ENCODE peak calls at places on chromosomes 1 and 21, in six cellular contexts. One of them, this sample, is unnamed.
A peak's percentile ranks its signal among the peaks of the same experiment; 100 is the strongest.

GRCh38 chr1:188872376-188872775 is 1605.3 kb downstream of the BRINP3 start:
- DNase-seq in SK-N-SH: no peak
- DNase-seq in foreskin fibroblast: no peak
- DNase-seq in heart right ventricle: no peak
- DNase-seq in AG10803: no peak
- DNase-seq in testis: no peak
- DNase-seq in this sample: no peak

GRCh38 chr1:198780376-198780775 is 141.5 kb downstream of the PTPRC start:
- DNase-seq in SK-N-SH: no peak
- DNase-seq in foreskin fibroblast: peak; percentile 47
- DNase-seq in heart right ventricle: no peak
- DNase-seq in AG10803: no peak
- DNase-seq in testis: no peak
- DNase-seq in this sample: peak; percentile 28

GRCh38 chr1:20051218-20051829 is 18.7 kb upstream of the PLA2G5 start:
- DNase-seq in SK-N-SH: no peak
- DNase-seq in foreskin fibroblast: no peak
- DNase-seq in heart right ventricle: no peak
- DNase-seq in AG10803: no peak
- DNase-seq in testis: no peak
- DNase-seq in this sample: no peak

GRCh38 chr1:150362721-150363425 is 1.1 kb upstream of the RPRD2 start:
- DNase-seq in SK-N-SH: peak; percentile 16
- DNase-seq in foreskin fibroblast: no peak
- DNase-seq in heart right ventricle: no peak
- DNase-seq in AG10803: peak; percentile 13
- DNase-seq in testis: peak; percentile 41
- DNase-seq in this sample: no peak

GRCh38 chr1:219771039-219771438 is 157.3 kb downstream of the SLC30A10 start:
- DNase-seq in SK-N-SH: no peak
- DNase-seq in foreskin fibroblast: peak; percentile 97
- DNase-seq in heart right ventricle: no peak
- DNase-seq in AG10803: peak; percentile 80
- DNase-seq in testis: no peak
- DNase-seq in this sample: peak; percentile 87

GRCh38 chr1:116999596-116999995 is 2.0 kb upstream of the CD101 start:
- DNase-seq in SK-N-SH: no peak
- DNase-seq in foreskin fibroblast: no peak
- DNase-seq in heart right ventricle: no peak
- DNase-seq in AG10803: no peak
- DNase-seq in testis: no peak
- DNase-seq in this sample: no peak

GRCh38 chr1:67582625-67583461 is 102.2 kb upstream of the GADD45A start:
- DNase-seq in SK-N-SH: no peak
- DNase-seq in foreskin fibroblast: no peak
- DNase-seq in heart right ventricle: no peak
- DNase-seq in AG10803: peak; percentile 62
- DNase-seq in testis: no peak
- DNase-seq in this sample: no peak

GRCh38 chr1:38045431-38046332 is 911 bp downstream of the POU3F1 start:
- DNase-seq in SK-N-SH: peak; percentile 55
- DNase-seq in foreskin fibroblast: no peak
- DNase-seq in heart right ventricle: peak; percentile 31
- DNase-seq in AG10803: no peak
- DNase-seq in testis: peak; percentile 21
- DNase-seq in this sample: no peak

GRCh38 chr1:66043186-66043585 is 250.5 kb downstream of the PDE4B start:
- DNase-seq in SK-N-SH: no peak
- DNase-seq in foreskin fibroblast: no peak
- DNase-seq in heart right ventricle: no peak
- DNase-seq in AG10803: no peak
- DNase-seq in testis: no peak
- DNase-seq in this sample: no peak

GRCh38 chr21:21076051-21076450 is 77.8 kb downstream of the NCAM2 start:
- DNase-seq in SK-N-SH: no peak
- DNase-seq in foreskin fibroblast: no peak
- DNase-seq in heart right ventricle: no peak
- DNase-seq in AG10803: no peak
- DNase-seq in testis: no peak
- DNase-seq in this sample: no peak

GRCh38 chr21:45405819-45406762 is 1.1 kb downstream of the COL18A1 start:
- DNase-seq in SK-N-SH: peak; percentile 65
- DNase-seq in foreskin fibroblast: no peak
- DNase-seq in heart right ventricle: peak; percentile 40
- DNase-seq in AG10803: no peak
- DNase-seq in testis: peak; percentile 60
- DNase-seq in this sample: peak; percentile 53

DNA sequence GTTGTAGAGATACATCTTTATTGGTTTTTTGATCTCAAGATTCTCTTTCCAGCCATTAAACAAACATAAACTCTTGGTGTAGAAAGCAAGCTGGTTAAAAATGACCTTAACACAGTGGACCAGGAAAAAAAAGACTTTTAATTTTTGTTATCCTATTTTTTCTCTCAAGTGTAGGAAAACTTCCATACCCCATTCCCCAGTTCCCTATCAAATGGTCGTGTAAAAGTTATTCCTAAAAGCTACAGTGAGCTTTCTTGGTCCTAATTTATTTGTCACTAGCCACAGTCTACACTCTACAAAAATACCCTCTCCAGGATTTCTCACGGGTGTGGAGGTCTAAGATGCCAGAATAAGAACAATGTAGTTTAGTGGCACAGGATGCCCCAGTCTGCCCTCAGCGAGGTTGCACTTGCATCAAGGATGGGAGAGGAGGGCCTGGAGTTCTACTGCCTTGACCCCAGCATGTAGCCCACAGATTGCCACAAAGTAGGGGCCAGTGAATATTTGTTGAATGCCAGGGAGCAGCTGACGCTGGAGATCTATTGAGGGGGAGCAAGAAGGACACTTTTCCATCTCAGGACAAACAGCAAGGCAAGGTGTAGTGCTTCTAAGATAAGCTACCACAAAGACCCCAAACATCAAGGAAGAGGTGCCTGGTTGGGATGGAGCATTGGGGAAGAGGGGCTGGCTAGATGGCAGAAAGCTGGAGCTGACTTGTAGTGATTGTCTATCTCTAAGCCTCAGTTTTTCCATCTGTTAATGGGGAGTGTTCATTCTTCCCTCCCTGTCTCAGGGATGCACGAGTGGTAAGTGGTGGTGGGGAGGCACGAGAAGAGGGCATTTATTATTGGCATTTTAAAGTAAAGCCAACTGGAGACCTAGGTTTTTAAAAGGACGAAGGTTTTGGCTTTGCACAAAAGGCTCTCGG is 1.8 kb downstream of the MYCL start:
- DNase-seq in SK-N-SH: no peak
- DNase-seq in foreskin fibroblast: no peak
- DNase-seq in heart right ventricle: no peak
- DNase-seq in AG10803: no peak
- DNase-seq in testis: no peak
- DNase-seq in this sample: no peak
- H3K4me3 ChIP-seq in SK-N-SH: no peak overlapping the region
- H3K4me3 ChIP-seq in foreskin fibroblast: no peak overlapping the region
- H3K4me3 ChIP-seq in heart right ventricle: no peak overlapping the region
- H3K4me3 ChIP-seq in AG10803: no peak overlapping the region
- H3K4me3 ChIP-seq in testis: no peak overlapping the region
- H3K4me3 ChIP-seq in this sample: no peak overlapping the region

GRCh38 chr1:62744594-62745577 is 39.0 kb upstream of the ATG4C start:
- DNase-seq in SK-N-SH: no peak
- DNase-seq in foreskin fibroblast: no peak
- DNase-seq in heart right ventricle: no peak
- DNase-seq in AG10803: no peak
- DNase-seq in testis: no peak
- DNase-seq in this sample: no peak

GRCh38 chr1:62746809-62747138 is 37.2 kb upstream of the ATG4C start:
- DNase-seq in SK-N-SH: no peak
- DNase-seq in foreskin fibroblast: no peak
- DNase-seq in heart right ventricle: no peak
- DNase-seq in AG10803: no peak
- DNase-seq in testis: no peak
- DNase-seq in this sample: no peak

GRCh38 chr1:62746086-62746808 is 37.7 kb upstream of the ATG4C start:
- DNase-seq in SK-N-SH: peak; percentile 56
- DNase-seq in foreskin fibroblast: peak; percentile 31
- DNase-seq in heart right ventricle: no peak
- DNase-seq in AG10803: peak; percentile 64
- DNase-seq in testis: no peak
- DNase-seq in this sample: peak; percentile 75
- TF ChIP-seq CTCF in SK-N-SH: peak; percentile 81
- TF ChIP-seq CTCF in foreskin fibroblast: peak; percentile 37
- TF ChIP-seq CTCF in heart right ventricle: peak; percentile 55
- TF ChIP-seq CTCF in AG10803: peak; percentile 68
- TF ChIP-seq CTCF in testis: peak; percentile 39
- TF ChIP-seq CTCF in this sample: peak; percentile 59

GRCh38 chr1:229131243-229132105 is 139.4 kb upstream of the RAB4A start:
- DNase-seq in SK-N-SH: no peak
- DNase-seq in foreskin fibroblast: no peak
- DNase-seq in heart right ventricle: no peak
- DNase-seq in AG10803: no peak
- DNase-seq in testis: no peak
- DNase-seq in this sample: no peak

GRCh38 chr1:229129306-229130027 is 141.4 kb upstream of the RAB4A start:
- DNase-seq in SK-N-SH: no peak
- DNase-seq in foreskin fibroblast: no peak
- DNase-seq in heart right ventricle: no peak
- DNase-seq in AG10803: no peak
- DNase-seq in testis: no peak
- DNase-seq in this sample: no peak

GRCh38 chr1:229128209-229128608 is 142.7 kb upstream of the RAB4A start:
- DNase-seq in SK-N-SH: no peak
- DNase-seq in foreskin fibroblast: no peak
- DNase-seq in heart right ventricle: no peak
- DNase-seq in AG10803: no peak
- DNase-seq in testis: no peak
- DNase-seq in this sample: no peak

GRCh38 chr1:229132106-229132443 is 138.8 kb upstream of the RAB4A start:
- DNase-seq in SK-N-SH: no peak
- DNase-seq in foreskin fibroblast: no peak
- DNase-seq in heart right ventricle: no peak
- DNase-seq in AG10803: no peak
- DNase-seq in testis: no peak
- DNase-seq in this sample: no peak

DNA sequence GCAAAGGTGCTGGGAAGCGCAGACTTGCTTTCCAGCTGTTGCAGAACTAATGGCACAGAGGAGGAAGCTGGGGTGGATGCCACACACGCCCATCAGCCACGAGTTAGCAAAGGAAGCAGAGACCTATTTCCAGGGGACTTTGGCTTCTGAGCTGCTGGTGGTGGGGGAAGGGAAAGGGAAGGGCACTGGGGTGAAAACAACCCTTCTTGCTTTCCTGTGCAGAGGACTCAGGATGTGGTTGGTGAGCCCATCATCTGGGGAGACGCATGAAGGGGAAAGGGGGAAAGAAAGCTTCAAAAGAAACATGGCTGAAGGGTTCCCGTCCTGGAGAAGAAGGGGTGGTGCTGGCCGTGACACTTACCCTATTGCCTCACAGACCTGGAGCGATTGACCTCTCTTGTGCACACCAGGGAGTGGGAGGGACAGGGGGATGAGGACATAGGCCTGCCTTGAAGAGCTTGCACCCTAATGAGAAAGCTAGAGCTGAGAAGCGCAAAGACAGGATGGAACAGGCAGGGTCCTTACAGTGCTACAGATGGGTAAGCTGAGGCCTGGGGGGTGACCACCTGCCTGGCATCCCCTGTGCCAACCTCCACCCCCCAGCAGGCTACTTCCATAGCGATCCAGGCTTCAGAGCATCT is 140.8 kb upstream of the RAB4A start:
- DNase-seq in SK-N-SH: no peak
- DNase-seq in foreskin fibroblast: no peak
- DNase-seq in heart right ventricle: no peak
- DNase-seq in AG10803: no peak
- DNase-seq in testis: peak; percentile 44
- DNase-seq in this sample: no peak
- H3K4me3 ChIP-seq in SK-N-SH: no peak overlapping the region
- H3K4me3 ChIP-seq in foreskin fibroblast: no peak overlapping the region
- H3K4me3 ChIP-seq in heart right ventricle: no peak overlapping the region
- H3K4me3 ChIP-seq in AG10803: no peak overlapping the region
- H3K4me3 ChIP-seq in testis: no peak overlapping the region
- H3K4me3 ChIP-seq in this sample: no peak overlapping the region

DNA sequence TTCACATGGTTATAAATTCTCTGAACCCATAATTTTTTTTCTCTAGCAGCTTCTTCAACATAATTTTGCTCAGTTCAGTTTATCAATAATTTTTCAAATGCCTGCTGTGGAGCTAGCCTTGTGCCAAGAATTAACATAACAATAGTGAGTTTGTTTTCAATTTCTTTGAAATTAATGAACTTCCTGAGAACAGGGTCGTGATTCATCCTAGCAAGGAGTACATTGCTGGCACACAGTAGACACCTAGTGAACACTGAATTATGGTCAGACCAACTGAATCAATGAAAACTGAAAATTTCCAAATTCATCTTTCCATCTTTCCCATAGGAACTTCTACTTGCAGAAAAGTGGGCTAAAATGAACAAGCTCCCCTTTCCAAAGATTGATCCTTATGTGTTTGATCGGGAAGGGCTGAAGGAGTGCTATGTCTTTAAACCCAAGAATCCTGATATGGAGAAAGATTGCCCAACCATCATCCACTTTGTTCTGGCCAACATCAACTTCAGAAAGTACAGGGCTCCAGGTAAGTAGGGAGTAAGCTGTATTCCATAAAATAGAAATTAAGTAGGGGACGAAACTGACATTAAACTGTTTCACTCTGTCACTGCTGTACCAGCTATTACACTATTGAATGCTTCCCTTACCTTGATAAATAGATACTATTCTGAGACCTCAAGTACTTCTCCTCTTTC is 148.7 kb downstream of the PLA2G4A start:
- DNase-seq in SK-N-SH: no peak
- DNase-seq in foreskin fibroblast: no peak
- DNase-seq in heart right ventricle: no peak
- DNase-seq in AG10803: no peak
- DNase-seq in testis: no peak
- DNase-seq in this sample: peak; percentile 22
- TF ChIP-seq CTCF in SK-N-SH: no peak
- TF ChIP-seq CTCF in foreskin fibroblast: no peak
- TF ChIP-seq CTCF in heart right ventricle: no peak
- TF ChIP-seq CTCF in AG10803: no peak
- TF ChIP-seq CTCF in testis: no peak
- TF ChIP-seq CTCF in this sample: no peak

GRCh38 chr1:183218039-183218618 is 32.1 kb downstream of the LAMC2 start:
- DNase-seq in SK-N-SH: no peak
- DNase-seq in foreskin fibroblast: no peak
- DNase-seq in heart right ventricle: peak; percentile 75
- DNase-seq in AG10803: peak; percentile 22
- DNase-seq in testis: no peak
- DNase-seq in this sample: no peak
- H3K4me3 ChIP-seq in SK-N-SH: no peak overlapping the region
- H3K4me3 ChIP-seq in foreskin fibroblast: no peak overlapping the region
- H3K4me3 ChIP-seq in heart right ventricle: no peak overlapping the region
- H3K4me3 ChIP-seq in AG10803: no peak overlapping the region
- H3K4me3 ChIP-seq in testis: no peak overlapping the region
- H3K4me3 ChIP-seq in this sample: no peak overlapping the region

GRCh38 chr1:72075411-72075810 is 206.9 kb downstream of the NEGR1 start:
- DNase-seq in SK-N-SH: no peak
- DNase-seq in foreskin fibroblast: no peak
- DNase-seq in heart right ventricle: no peak
- DNase-seq in AG10803: no peak
- DNase-seq in testis: no peak
- DNase-seq in this sample: no peak
- TF ChIP-seq CTCF in SK-N-SH: no peak
- TF ChIP-seq CTCF in foreskin fibroblast: no peak
- TF ChIP-seq CTCF in heart right ventricle: no peak
- TF ChIP-seq CTCF in AG10803: no peak
- TF ChIP-seq CTCF in testis: no peak
- TF ChIP-seq CTCF in this sample: no peak